ENCODE peak calls at places on chromosomes 4 and X, in eight cellular contexts. B is Calu3; W is T-helper 17 cell; O is HFFc6; K is right lobe of liver; G is DMS79 treated with DMSO at 0.1 percent for 48 hours; X is Right ventricle myocardium superior; L is naive thymus-derived CD4-positive, alpha-beta T cell. P is an unnamed sample.

GRCh38 chr4:168759959-168760527 is 250.0 kb downstream of the CBR4 start:
- DNase-seq in B (no peak), W (no peak), O (no peak), K (no peak), G (no peak), X (peak), L (no peak), P (no peak)

GRCh38 chrX:64204252-64204651 is 1.3 kb downstream of the AMER1 start:
- DNase-seq in B (no peak), W (no peak), O (no peak), K (peak), G (no peak), X (peak), L (no peak), P (no peak)

GRCh38 chr4:789571-790465 is 36.1 kb downstream of the CPLX1 start:
- DNase-seq in B (no peak), W (no peak), O (no peak), K (peak), G (no peak), X (no peak), L (no peak), P (no peak)

GRCh38 chrX:154592505-154592904 is 7.6 kb downstream of the CTAG1A start:
- DNase-seq in B (no peak), W (no peak), O (no peak), K (no peak), G (no peak), X (no peak), L (no peak), P (no peak)

GRCh38 chrX:47831788-47832187 is 4.9 kb upstream of the ZNF81 start:
- DNase-seq in B (peak), W (peak), O (peak), K (peak), G (peak), X (peak), L (peak), P (no peak)

GRCh38 chr4:115292320-115293092 is 179.1 kb upstream of the NDST4 start:
- DNase-seq in B (no peak), W (no peak), O (no peak), K (no peak), G (no peak), X (no peak), L (no peak), P (no peak)

GRCh38 chr4:73620115-73620792 is at the start of gene RASSF6:
- DNase-seq in B (peak), W (no peak), O (no peak), K (peak), G (peak), X (no peak), L (no peak), P (no peak)

GRCh38 chr4:54930226-54930625 is 195.2 kb downstream of the KDR start:
- DNase-seq in B (peak), W (no peak), O (peak), K (no peak), G (no peak), X (no peak), L (no peak), P (no peak)

GRCh38 chr4:140996757-140997156 is 136.5 kb downstream of the RNF150 start:
- DNase-seq in B (no peak), W (no peak), O (peak), K (no peak), G (no peak), X (no peak), L (no peak), P (no peak)

GRCh38 chrX:9071031-9071650 is 37.2 kb upstream of the FAM9B start:
- DNase-seq in B (no peak), W (no peak), O (peak), K (no peak), G (no peak), X (no peak), L (no peak), P (no peak)

GRCh38 chr4:1072830-1073446 is 40.4 kb downstream of the RNF212 start:
- DNase-seq in B (peak), W (no peak), O (peak), K (peak), G (no peak), X (no peak), L (peak), P (no peak)

GRCh38 chr4:185662030-185662778 is 126.9 kb upstream of the PDLIM3 start:
- DNase-seq in B (no peak), W (no peak), O (no peak), K (no peak), G (no peak), X (no peak), L (no peak), P (no peak)

GRCh38 chrX:26376037-26376708 is 160.2 kb downstream of the MAGEB5 start:
- DNase-seq in B (no peak), W (no peak), O (no peak), K (no peak), G (no peak), X (no peak), L (no peak), P (no peak)

GRCh38 chrX:22399793-22400192 is 127.1 kb downstream of the CBLL2 start:
- DNase-seq in B (peak), W (no peak), O (no peak), K (no peak), G (no peak), X (no peak), L (no peak), P (no peak)

GRCh38 chr4:23839279-23839678 is 50.6 kb downstream of the PPARGC1A start:
- DNase-seq in B (no peak), W (no peak), O (no peak), K (no peak), G (no peak), X (no peak), L (no peak), P (no peak)

GRCh38 chr4:1167244-1167949 is 5.0 kb downstream of the SPON2 start:
- DNase-seq in B (peak), W (peak), O (peak), K (peak), G (peak), X (peak), L (peak), P (peak)

GRCh38 chr4:148415500-148415899 is 26.7 kb downstream of the NR3C2 start:
- DNase-seq in B (no peak), W (no peak), O (no peak), K (no peak), G (no peak), X (no peak), L (no peak), P (no peak)

GRCh38 chr4:81635747-81636146 is 164.0 kb upstream of the RASGEF1B start:
- DNase-seq in B (peak), W (no peak), O (no peak), K (peak), G (peak), X (peak), L (no peak), P (no peak)